ENCODE peak calls at places on chromosomes 16 and 17, in six cellular contexts. One of them, this sample, is unnamed.

GRCh38 chr17:73592531-73592961 is 51.7 kb downstream of the SDK2 start:
- DNase-seq in stomach: no peak
- DNase-seq in adrenal gland: no peak
- DNase-seq in A549: no peak
- DNase-seq in mesenchymal stem cell: no peak
- DNase-seq in thoracic aorta: no peak
- DNase-seq in this sample: no peak

GRCh38 chr16:5509794-5510193 is 412.2 kb upstream of the EEF2KMT start:
- DNase-seq in stomach: peak
- DNase-seq in adrenal gland: no peak
- DNase-seq in A549: no peak
- DNase-seq in mesenchymal stem cell: no peak
- DNase-seq in thoracic aorta: no peak
- DNase-seq in this sample: no peak

GRCh38 chr17:6556121-6557039 is at the start of gene PITPNM3:
- DNase-seq in stomach: peak
- DNase-seq in adrenal gland: peak
- DNase-seq in A549: no peak
- DNase-seq in mesenchymal stem cell: peak
- DNase-seq in thoracic aorta: no peak
- DNase-seq in this sample: no peak

GRCh38 chr17:47604268-47604927 is 45.3 kb upstream of the KPNB1 start:
- DNase-seq in stomach: no peak
- DNase-seq in adrenal gland: no peak
- DNase-seq in A549: no peak
- DNase-seq in mesenchymal stem cell: peak
- DNase-seq in thoracic aorta: no peak
- DNase-seq in this sample: peak

GRCh38 chr16:6360641-6361040 is 972.0 kb upstream of the RBFOX1 start:
- DNase-seq in stomach: no peak
- DNase-seq in adrenal gland: no peak
- DNase-seq in A549: no peak
- DNase-seq in mesenchymal stem cell: no peak
- DNase-seq in thoracic aorta: no peak
- DNase-seq in this sample: no peak

GRCh38 chr17:32103476-32104113 is 38.7 kb upstream of the RHOT1 start:
- DNase-seq in stomach: peak
- DNase-seq in adrenal gland: no peak
- DNase-seq in A549: no peak
- DNase-seq in mesenchymal stem cell: no peak
- DNase-seq in thoracic aorta: no peak
- DNase-seq in this sample: no peak

GRCh38 chr16:70768205-70768580 is 32.8 kb downstream of the VAC14 start:
- DNase-seq in stomach: no peak
- DNase-seq in adrenal gland: no peak
- DNase-seq in A549: no peak
- DNase-seq in mesenchymal stem cell: no peak
- DNase-seq in thoracic aorta: no peak
- DNase-seq in this sample: no peak

GRCh38 chr16:85847681-85848601 is 48.4 kb downstream of the COX4I1 start:
- DNase-seq in stomach: no peak
- DNase-seq in adrenal gland: no peak
- DNase-seq in A549: no peak
- DNase-seq in mesenchymal stem cell: no peak
- DNase-seq in thoracic aorta: no peak
- DNase-seq in this sample: no peak

GRCh38 chr16:15644306-15644961 is 1.5 kb upstream of the MARF1 start:
- DNase-seq in stomach: no peak
- DNase-seq in adrenal gland: no peak
- DNase-seq in A549: no peak
- DNase-seq in mesenchymal stem cell: peak
- DNase-seq in thoracic aorta: no peak
- DNase-seq in this sample: no peak

GRCh38 chr16:53960954-53961616 is 257.1 kb downstream of the FTO start:
- DNase-seq in stomach: no peak
- DNase-seq in adrenal gland: no peak
- DNase-seq in A549: no peak
- DNase-seq in mesenchymal stem cell: no peak
- DNase-seq in thoracic aorta: no peak
- DNase-seq in this sample: no peak

GRCh38 chr16:57245472-57246113 is 534 bp downstream of the ARL2BP start:
- DNase-seq in stomach: peak
- DNase-seq in adrenal gland: peak
- DNase-seq in A549: peak
- DNase-seq in mesenchymal stem cell: peak
- DNase-seq in thoracic aorta: no peak
- DNase-seq in this sample: peak

GRCh38 chr16:81523387-81524115 is 78.9 kb downstream of the CMIP start:
- DNase-seq in stomach: peak
- DNase-seq in adrenal gland: peak
- DNase-seq in A549: peak
- DNase-seq in mesenchymal stem cell: no peak
- DNase-seq in thoracic aorta: no peak
- DNase-seq in this sample: peak

GRCh38 chr17:35943537-35943936 is at the start of gene LYZL6:
- DNase-seq in stomach: no peak
- DNase-seq in adrenal gland: no peak
- DNase-seq in A549: no peak
- DNase-seq in mesenchymal stem cell: no peak
- DNase-seq in thoracic aorta: no peak
- DNase-seq in this sample: no peak

GRCh38 chr17:27481327-27481726 is 25.1 kb downstream of the KSR1 start:
- DNase-seq in stomach: no peak
- DNase-seq in adrenal gland: no peak
- DNase-seq in A549: no peak
- DNase-seq in mesenchymal stem cell: no peak
- DNase-seq in thoracic aorta: no peak
- DNase-seq in this sample: no peak

GRCh38 chr17:47705536-47706481 is 11.8 kb downstream of the TBKBP1 start:
- DNase-seq in stomach: no peak
- DNase-seq in adrenal gland: no peak
- DNase-seq in A549: no peak
- DNase-seq in mesenchymal stem cell: no peak
- DNase-seq in thoracic aorta: no peak
- DNase-seq in this sample: no peak

GRCh38 chr17:3799181-3799627 is 1.8 kb downstream of the ITGAE start:
- DNase-seq in stomach: no peak
- DNase-seq in adrenal gland: no peak
- DNase-seq in A549: no peak
- DNase-seq in mesenchymal stem cell: no peak
- DNase-seq in thoracic aorta: no peak
- DNase-seq in this sample: no peak

GRCh38 chr16:31453255-31454204 is 5.8 kb upstream of the ARMC5 start:
- DNase-seq in stomach: no peak
- DNase-seq in adrenal gland: peak
- DNase-seq in A549: no peak
- DNase-seq in mesenchymal stem cell: peak
- DNase-seq in thoracic aorta: no peak
- DNase-seq in this sample: peak

GRCh38 chr17:36527851-36528250 is 6.8 kb downstream of the MYO19 start:
- DNase-seq in stomach: no peak
- DNase-seq in adrenal gland: no peak
- DNase-seq in A549: no peak
- DNase-seq in mesenchymal stem cell: no peak
- DNase-seq in thoracic aorta: no peak
- DNase-seq in this sample: no peak

GRCh38 chr16:714558-715447 is at the start of gene METRN:
- DNase-seq in stomach: peak
- DNase-seq in adrenal gland: peak
- DNase-seq in A549: peak
- DNase-seq in mesenchymal stem cell: peak
- DNase-seq in thoracic aorta: peak
- DNase-seq in this sample: peak

GRCh38 chr16:48244863-48245195 is 729 bp downstream of the LONP2 start:
- DNase-seq in stomach: no peak
- DNase-seq in adrenal gland: no peak
- DNase-seq in A549: no peak
- DNase-seq in mesenchymal stem cell: no peak
- DNase-seq in thoracic aorta: no peak
- DNase-seq in this sample: no peak

GRCh38 chr17:6473128-6473767 is 29.0 kb downstream of the PIMREG start:
- DNase-seq in stomach: peak
- DNase-seq in adrenal gland: peak
- DNase-seq in A549: peak
- DNase-seq in mesenchymal stem cell: peak
- DNase-seq in thoracic aorta: no peak
- DNase-seq in this sample: peak

GRCh38 chr17:41326173-41327145 is 10.9 kb upstream of the KRTAP17-1 start:
- DNase-seq in stomach: no peak
- DNase-seq in adrenal gland: no peak
- DNase-seq in A549: no peak
- DNase-seq in mesenchymal stem cell: no peak
- DNase-seq in thoracic aorta: no peak
- DNase-seq in this sample: no peak

GRCh38 chr17:332023-332422 is 20.6 kb downstream of the RPH3AL start:
- DNase-seq in stomach: no peak
- DNase-seq in adrenal gland: peak
- DNase-seq in A549: no peak
- DNase-seq in mesenchymal stem cell: no peak
- DNase-seq in thoracic aorta: no peak
- DNase-seq in this sample: peak

GRCh38 chr17:40038882-40039513 is 15.2 kb downstream of the MED24 start:
- DNase-seq in stomach: peak
- DNase-seq in adrenal gland: peak
- DNase-seq in A549: peak
- DNase-seq in mesenchymal stem cell: peak
- DNase-seq in thoracic aorta: peak
- DNase-seq in this sample: peak

GRCh38 chr16:8874388-8874787 is 5.6 kb upstream of the CARHSP1 start:
- DNase-seq in stomach: no peak
- DNase-seq in adrenal gland: no peak
- DNase-seq in A549: no peak
- DNase-seq in mesenchymal stem cell: no peak
- DNase-seq in thoracic aorta: no peak
- DNase-seq in this sample: no peak

GRCh38 chr17:13306310-13306962 is 288.6 kb upstream of the ELAC2 start:
- DNase-seq in stomach: no peak
- DNase-seq in adrenal gland: peak
- DNase-seq in A549: peak
- DNase-seq in mesenchymal stem cell: peak
- DNase-seq in thoracic aorta: no peak
- DNase-seq in this sample: no peak

GRCh38 chr16:53678756-53679334 is 24.8 kb downstream of the RPGRIP1L start:
- DNase-seq in stomach: no peak
- DNase-seq in adrenal gland: no peak
- DNase-seq in A549: no peak
- DNase-seq in mesenchymal stem cell: no peak
- DNase-seq in thoracic aorta: no peak
- DNase-seq in this sample: no peak

GRCh38 chr17:237406-237955 is 56.0 kb upstream of the DOC2B start:
- DNase-seq in stomach: no peak
- DNase-seq in adrenal gland: peak
- DNase-seq in A549: no peak
- DNase-seq in mesenchymal stem cell: no peak
- DNase-seq in thoracic aorta: no peak
- DNase-seq in this sample: peak

GRCh38 chr17:63406689-63407330 is 39.3 kb downstream of the CYB561 start:
- DNase-seq in stomach: peak
- DNase-seq in adrenal gland: peak
- DNase-seq in A549: peak
- DNase-seq in mesenchymal stem cell: peak
- DNase-seq in thoracic aorta: peak
- DNase-seq in this sample: peak

GRCh38 chr17:57874058-57874419 is 24.2 kb upstream of the MRPS23 start:
- DNase-seq in stomach: no peak
- DNase-seq in adrenal gland: no peak
- DNase-seq in A549: no peak
- DNase-seq in mesenchymal stem cell: no peak
- DNase-seq in thoracic aorta: no peak
- DNase-seq in this sample: no peak
- H3K4me3 ChIP-seq in stomach: no peak
- H3K4me3 ChIP-seq in adrenal gland: no peak
- H3K4me3 ChIP-seq in A549: no peak
- H3K4me3 ChIP-seq in mesenchymal stem cell: no peak
- H3K4me3 ChIP-seq in thoracic aorta: peak
- H3K4me3 ChIP-seq in this sample: no peak

GRCh38 chr17:2776589-2777241 is 19.5 kb upstream of the RAP1GAP2 start:
- DNase-seq in stomach: no peak
- DNase-seq in adrenal gland: no peak
- DNase-seq in A549: peak
- DNase-seq in mesenchymal stem cell: no peak
- DNase-seq in thoracic aorta: no peak
- DNase-seq in this sample: no peak

GRCh38 chr17:2780256-2780655 is 16.0 kb upstream of the RAP1GAP2 start:
- DNase-seq in stomach: no peak
- DNase-seq in adrenal gland: no peak
- DNase-seq in A549: no peak
- DNase-seq in mesenchymal stem cell: no peak
- DNase-seq in thoracic aorta: no peak
- DNase-seq in this sample: no peak

GRCh38 chr17:2778489-2778888 is 17.7 kb upstream of the RAP1GAP2 start:
- DNase-seq in stomach: no peak
- DNase-seq in adrenal gland: no peak
- DNase-seq in A549: no peak
- DNase-seq in mesenchymal stem cell: no peak
- DNase-seq in thoracic aorta: no peak
- DNase-seq in this sample: no peak

GRCh38 chr17:2779545-2779944 is 16.7 kb upstream of the RAP1GAP2 start:
- DNase-seq in stomach: no peak
- DNase-seq in adrenal gland: no peak
- DNase-seq in A549: no peak
- DNase-seq in mesenchymal stem cell: no peak
- DNase-seq in thoracic aorta: no peak
- DNase-seq in this sample: no peak

GRCh38 chr17:2777242-2777867 is 18.9 kb upstream of the RAP1GAP2 start:
- DNase-seq in stomach: no peak
- DNase-seq in adrenal gland: no peak
- DNase-seq in A549: no peak
- DNase-seq in mesenchymal stem cell: no peak
- DNase-seq in thoracic aorta: no peak
- DNase-seq in this sample: no peak
- H3K4me3 ChIP-seq in stomach: peak
- H3K4me3 ChIP-seq in adrenal gland: no peak
- H3K4me3 ChIP-seq in A549: peak
- H3K4me3 ChIP-seq in mesenchymal stem cell: no peak
- H3K4me3 ChIP-seq in thoracic aorta: no peak
- H3K4me3 ChIP-seq in this sample: no peak

GRCh38 chr17:64781810-64782555 is 119.9 kb upstream of the SMURF2 start:
- DNase-seq in stomach: no peak
- DNase-seq in adrenal gland: no peak
- DNase-seq in A549: no peak
- DNase-seq in mesenchymal stem cell: no peak
- DNase-seq in thoracic aorta: no peak
- DNase-seq in this sample: no peak
- H3K4me3 ChIP-seq in stomach: no peak
- H3K4me3 ChIP-seq in adrenal gland: no peak
- H3K4me3 ChIP-seq in A549: peak
- H3K4me3 ChIP-seq in mesenchymal stem cell: no peak
- H3K4me3 ChIP-seq in thoracic aorta: peak
- H3K4me3 ChIP-seq in this sample: no peak

DNA sequence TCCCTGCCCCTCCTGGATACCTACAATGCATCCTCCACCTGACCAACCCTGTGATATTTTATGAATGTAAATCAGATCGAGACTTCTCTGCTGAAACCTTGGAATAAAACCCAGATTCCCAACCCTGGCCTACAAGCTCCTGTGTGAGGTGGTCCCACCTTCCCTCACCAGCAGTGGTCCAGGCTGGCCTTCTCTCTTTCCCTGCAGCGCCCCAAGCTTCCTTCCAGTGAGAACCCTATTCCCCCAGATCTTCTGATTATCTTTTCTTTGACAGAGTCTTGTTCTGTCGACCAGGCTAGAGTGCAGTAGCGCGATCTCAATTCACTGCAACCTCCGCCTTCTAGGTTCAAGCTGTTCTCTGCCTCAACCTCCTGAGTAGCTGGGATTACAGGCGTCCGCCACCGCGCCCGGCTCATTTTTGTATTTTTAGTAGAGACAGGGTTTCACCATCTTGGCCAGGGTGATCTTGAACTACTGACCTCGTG is 2.5 kb upstream of the HELZ start:
- DNase-seq in stomach: no peak
- DNase-seq in adrenal gland: no peak
- DNase-seq in A549: no peak
- DNase-seq in mesenchymal stem cell: no peak
- DNase-seq in thoracic aorta: no peak
- DNase-seq in this sample: no peak
- H3K4me3 ChIP-seq in stomach: no peak
- H3K4me3 ChIP-seq in adrenal gland: no peak
- H3K4me3 ChIP-seq in A549: no peak
- H3K4me3 ChIP-seq in mesenchymal stem cell: no peak
- H3K4me3 ChIP-seq in thoracic aorta: no peak
- H3K4me3 ChIP-seq in this sample: no peak

This sample was measured in right cardiac atrium.